ENCODE peak calls at places on chromosomes 12 and 14, in nine cellular contexts. N, M, T, U, Y, C, W, R and V are unnamed samples.

GRCh38 chr12:2138871-2139308 is 86.1 kb downstream of the CACNA1C start:
- DNase-seq in N (no peak), M (no peak), T (no peak), U (no peak), Y (no peak), C (no peak), W (no peak), R (no peak), V (no peak)

GRCh38 chr12:30774599-30774998 is 19.8 kb upstream of the CAPRIN2 start:
- DNase-seq in N (no peak), M (no peak), T (no peak), U (no peak), Y (no peak), C (no peak), W (no peak), R (no peak), V (no peak)

GRCh38 chr14:103563089-103563620 is 395 bp downstream of the COA8 start:
- DNase-seq in N (no peak), M (no peak), T (peak; percentile 60), U (no peak), Y (peak; percentile 83), C (no peak), W (no peak), R (no peak), V (no peak)

GRCh38 chr12:106766393-106766826 is 8.1 kb upstream of the RIC8B start:
- DNase-seq in N (no peak), M (peak; percentile 59), T (no peak), U (peak; percentile 54), Y (no peak), C (no peak), W (no peak), R (no peak), V (no peak)

GRCh38 chr12:122886851-122887816 is 8.8 kb downstream of the VPS37B start:
- DNase-seq in N (no peak), M (no peak), T (peak; percentile 97), U (no peak), Y (no peak), C (peak; percentile 68), W (no peak), R (peak; percentile 83), V (no peak)

GRCh38 chr12:2311001-2311778 is 258.4 kb downstream of the CACNA1C start:
- DNase-seq in N (no peak), M (no peak), T (no peak), U (no peak), Y (no peak), C (no peak), W (no peak), R (no peak), V (peak; percentile 66)

GRCh38 chr14:33943081-33943480 is 7.8 kb downstream of the EGLN3 start:
- DNase-seq in N (peak; percentile 16), M (no peak), T (no peak), U (no peak), Y (peak; percentile 91), C (no peak), W (no peak), R (no peak), V (no peak)

GRCh38 chr12:65529771-65530435 is 251.4 kb downstream of the MSRB3 start:
- DNase-seq in N (no peak), M (no peak), T (no peak), U (no peak), Y (no peak), C (no peak), W (no peak), R (no peak), V (no peak)